ENCODE peak calls at places on chromosomes 11 and 22, in five cellular contexts. Q, L, M, Z and T are unnamed samples.

GRCh38 chr11:27740362-27741024 is 40.2 kb upstream of the BDNF start:
- DNase-seq in M (no peak), L (no peak), Z (no peak), Q (no peak), T (no peak)

GRCh38 chr11:65425105-65425970 is 2.7 kb downstream of the NEAT1 start:
- DNase-seq in Q (peak; percentile 53), Z (no peak), M (no peak), L (no peak), T (peak; percentile 64)

GRCh38 chr22:21449531-21450319 is 17.5 kb upstream of the TMEM191C start:
- DNase-seq in L (no peak), Z (peak; percentile 9), Q (no peak), M (no peak), T (peak; percentile 55)

GRCh38 chr11:120316880-120317688 is 8.0 kb upstream of the TLCD5 start:
- DNase-seq in Q (peak; percentile 66), M (no peak), L (no peak), Z (peak; percentile 23), T (peak; percentile 91)

GRCh38 chr11:102868359-102868758 is 6.4 kb downstream of the MMP12 start:
- DNase-seq in Q (no peak), M (no peak), L (no peak), Z (no peak), T (no peak)

GRCh38 chr22:27303718-27304117 is 497.8 kb downstream of the MN1 start:
- DNase-seq in Q (no peak), M (no peak), Z (no peak), L (no peak), T (no peak)

GRCh38 chr22:42070517-42071422 is at the start of gene NAGA:
- DNase-seq in L (peak; percentile 95), Z (peak; percentile 94), Q (peak; percentile 98), M (peak; percentile 92), T (peak; percentile 99)

GRCh38 chr11:102279641-102280170 is 37.6 kb upstream of the BIRC3 start:
- DNase-seq in Z (no peak), M (no peak), Q (no peak), L (peak; percentile 67), T (peak; percentile 38)

GRCh38 chr11:130897262-130898182 is 18.8 kb downstream of the SNX19 start:
- DNase-seq in Q (no peak), M (no peak), L (no peak), Z (peak; percentile 36), T (peak; percentile 83)

GRCh38 chr11:65311197-65311631 is 3.5 kb upstream of the CDC42EP2 start:
- DNase-seq in Q (peak; percentile 80), Z (no peak), L (no peak), M (no peak), T (no peak)

GRCh38 chr11:113118104-113118503 is 156.9 kb downstream of the NCAM1 start:
- DNase-seq in M (no peak), L (no peak), Z (no peak), Q (no peak), T (no peak)

GRCh38 chr22:50250249-50250554 is 863 bp downstream of the HDAC10 start:
- DNase-seq in Q (no peak), L (no peak), M (no peak), Z (no peak), T (no peak)

GRCh38 chr22:41603873-41604332 is 14.3 kb upstream of the PMM1 start:
- DNase-seq in Z (no peak), M (no peak), Q (no peak), L (no peak), T (no peak)

GRCh38 chr11:6655020-6655789 is 404 bp downstream of the DCHS1 start:
- DNase-seq in L (no peak), Q (peak; percentile 51), Z (no peak), M (no peak), T (no peak)

GRCh38 chr22:44382461-44383038 is 69.8 kb upstream of the SHISAL1 start:
- DNase-seq in Q (peak; percentile 36), L (no peak), Z (no peak), M (no peak), T (no peak)

GRCh38 chr22:20758688-20759087 is 15.2 kb upstream of the SERPIND1 start:
- DNase-seq in Q (no peak), L (no peak), Z (no peak), M (no peak), T (no peak)

GRCh38 chr11:844693-845644 is 2.3 kb downstream of the TSPAN4 start:
- DNase-seq in Z (peak; percentile 92), L (peak; percentile 92), M (no peak), Q (peak; percentile 75), T (peak; percentile 97)

GRCh38 chr22:36252754-36253522 is at the start of gene APOL1:
- DNase-seq in L (no peak), Z (no peak), Q (peak; percentile 73), M (no peak), T (no peak)

GRCh38 chr11:4072668-4073285 is 21.8 kb upstream of the RRM1 start:
- DNase-seq in L (peak; percentile 63), M (peak; percentile 52), Q (no peak), Z (no peak), T (no peak)

GRCh38 chr11:80414766-80415165 is 973.9 kb upstream of the TENM4 start:
- DNase-seq in M (no peak), Q (no peak), L (no peak), Z (no peak), T (no peak)

GRCh38 chr22:38243007-38243775 is 29.6 kb downstream of the TMEM184B start:
- DNase-seq in L (no peak), Q (peak; percentile 81), Z (no peak), M (no peak), T (no peak)

GRCh38 chr11:108592591-108593213 is 866 bp downstream of the EXPH5 start:
- DNase-seq in L (no peak), M (no peak), Q (peak; percentile 67), Z (no peak), T (no peak)

GRCh38 chr11:69841859-69842698 is 22.9 kb upstream of the FGF3 start:
- DNase-seq in Z (no peak), Q (peak; percentile 32), M (no peak), L (no peak), T (no peak)

GRCh38 chr22:36348760-36349159 is 39.0 kb downstream of the MYH9 start:
- DNase-seq in Q (no peak), Z (no peak), L (no peak), M (no peak), T (no peak)

GRCh38 chr22:36212896-36213295 is 11.3 kb upstream of the APOL4 start:
- DNase-seq in L (no peak), Z (no peak), Q (no peak), M (no peak), T (no peak)

GRCh38 chr22:45009881-45010531 is at the start of gene PHF21B:
- DNase-seq in Z (no peak), L (peak; percentile 54), M (no peak), Q (no peak), T (no peak)